ENCODE peak calls at places on chromosomes 12 and 14, in eight cellular contexts. B is stomach, M is K562, I is SK-N-SH, H is HepG2, S is sigmoid colon, T is esophagus muscularis mucosa, A is H1. R is an unnamed sample.

GRCh38 chr14:60723218-60724079 is 702 bp downstream of the SIX4 start:
- DNase-seq in H (no peak), T (no peak), I (peak; percentile 72), B (peak; percentile 54), S (peak; percentile 70), M (peak; percentile 14), A (no peak), R (peak; percentile 21)

GRCh38 chr12:10722905-10723866 is at the start of gene YBX3:
- DNase-seq in A (no peak), B (peak; percentile 87), M (peak; percentile 43), H (peak; percentile 69), I (peak; percentile 14), T (peak; percentile 97), S (peak; percentile 95), R (peak; percentile 88)

GRCh38 chr14:97107070-97107469 is 309.9 kb downstream of the VRK1 start:
- DNase-seq in H (no peak), S (no peak), M (no peak), I (no peak), T (no peak), B (no peak), A (no peak), R (no peak)

GRCh38 chr12:6772331-6772695 is at the start of gene LAG3:
- DNase-seq in T (no peak), I (no peak), H (no peak), M (peak; percentile 13), A (no peak), S (no peak), B (no peak), R (peak; percentile 38)

GRCh38 chr12:105292705-105293104 is 37.8 kb upstream of the C12orf75 start:
- DNase-seq in S (no peak), T (peak; percentile 3), M (no peak), H (no peak), I (no peak), A (no peak), B (no peak), R (no peak)

GRCh38 chr14:33567736-33568124 is 383.1 kb downstream of the EGLN3 start:
- DNase-seq in H (no peak), T (no peak), S (no peak), M (no peak), A (no peak), I (no peak), B (no peak), R (no peak)

GRCh38 chr14:92670967-92671366 is 77.5 kb downstream of the LGMN start:
- DNase-seq in A (no peak), H (no peak), T (no peak), B (no peak), M (no peak), I (no peak), S (no peak), R (no peak)

GRCh38 chr14:95066427-95066986 is 90.8 kb downstream of the DICER1 start:
- DNase-seq in A (no peak), B (peak; percentile 1), I (no peak), H (no peak), S (peak; percentile 4), M (no peak), T (no peak), R (no peak)

GRCh38 chr12:94056419-94057158 is 91.8 kb upstream of the PLXNC1 start:
- DNase-seq in T (no peak), M (no peak), H (no peak), A (no peak), S (no peak), B (no peak), I (no peak), R (no peak)

GRCh38 chr14:49114161-49114893 is 471.9 kb downstream of the RPS29 start:
- DNase-seq in A (no peak), H (no peak), T (no peak), S (no peak), M (no peak), B (no peak), I (no peak), R (no peak)

GRCh38 chr14:103141117-103141796 is 18.0 kb downstream of the TNFAIP2 start:
- DNase-seq in I (peak; percentile 63), A (peak; percentile 65), H (peak; percentile 54), B (peak; percentile 71), S (no peak), T (no peak), M (peak; percentile 69), R (peak; percentile 63)

GRCh38 chr14:33668066-33668465 is 282.8 kb downstream of the EGLN3 start:
- DNase-seq in B (no peak), H (no peak), M (no peak), A (no peak), T (no peak), S (no peak), I (no peak), R (no peak)

GRCh38 chr12:100481021-100481420 is 7.4 kb downstream of the NR1H4 start:
- DNase-seq in I (no peak), B (no peak), M (no peak), S (no peak), H (no peak), A (no peak), T (no peak), R (no peak)

GRCh38 chr12:116045158-116045557 is 232.3 kb downstream of the MED13L start:
- DNase-seq in A (no peak), T (no peak), I (no peak), S (no peak), H (no peak), B (no peak), M (no peak), R (no peak)

GRCh38 chr12:11862794-11863193 is 207.9 kb upstream of the BCL2L14 start:
- DNase-seq in I (no peak), T (no peak), H (no peak), B (no peak), S (no peak), A (no peak), M (no peak), R (no peak)

GRCh38 chr14:30569216-30569902 is 10.4 kb downstream of the G2E3 start:
- DNase-seq in B (no peak), M (no peak), A (no peak), S (no peak), I (no peak), H (peak; percentile 60), T (no peak), R (no peak)

GRCh38 chr14:104580961-104581360 is 1.4 kb downstream of the C14orf180 start:
- DNase-seq in S (peak; percentile 72), I (peak; percentile 83), A (no peak), T (no peak), H (no peak), B (peak; percentile 94), M (no peak), R (peak; percentile 56)

GRCh38 chr12:49794021-49794420 is 34.2 kb downstream of the NCKAP5L start:
- DNase-seq in I (no peak), M (peak; percentile 7), S (peak; percentile 39), T (no peak), B (no peak), A (no peak), H (no peak), R (no peak)
- TF ChIP-seq POLR2AphosphoS5 in I (no peak), M (no peak), S (no peak), T (no peak), B (no peak), A (no peak), H (no peak), R (no peak)

GRCh38 chr14:72731252-72732020 is 162.5 kb downstream of the DPF3 start:
- DNase-seq in I (no peak), S (no peak), T (no peak), M (no peak), H (no peak), A (no peak), B (no peak), R (no peak)
- TF ChIP-seq EP300 in I (no peak), S (no peak), T (no peak), M (no peak), H (no peak), A (no peak), B (no peak), R (no peak)

GRCh38 chr14:68345738-68346137 is 447.1 kb downstream of the ZFP36L1 start:
- DNase-seq in S (no peak), T (no peak), A (no peak), I (no peak), B (no peak), H (no peak), M (no peak), R (no peak)

GRCh38 chr14:68355415-68355814 is 437.5 kb downstream of the ZFP36L1 start:
- DNase-seq in B (no peak), S (no peak), T (no peak), M (no peak), A (no peak), H (no peak), I (no peak), R (no peak)

GRCh38 chr14:68346540-68347232 is 446.2 kb downstream of the ZFP36L1 start:
- DNase-seq in A (no peak), S (no peak), T (no peak), I (no peak), M (no peak), B (no peak), H (no peak), R (no peak)

DNA sequence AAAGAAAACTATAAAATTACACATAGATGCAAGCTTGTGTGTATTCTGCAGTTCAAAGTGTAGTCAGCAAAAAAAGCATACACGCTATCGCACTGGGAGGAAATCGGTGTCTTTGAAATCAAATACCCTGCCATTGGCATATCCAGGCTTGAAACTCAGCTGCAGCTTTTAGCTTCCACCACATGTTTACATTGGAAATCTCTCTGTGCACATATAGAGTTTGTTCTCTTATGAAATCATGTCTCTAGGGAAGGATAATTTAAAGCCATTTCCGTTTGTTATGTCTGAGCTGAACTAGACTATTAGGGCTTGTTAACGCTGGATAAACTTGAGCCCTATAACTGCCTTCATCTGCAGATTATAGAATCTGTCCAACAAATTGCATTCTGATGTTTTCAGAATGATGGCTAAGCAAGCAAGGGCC is 443.0 kb downstream of the ZFP36L1 start:
- DNase-seq in B (peak; percentile 39), I (no peak), M (no peak), S (no peak), A (no peak), H (peak; percentile 98), T (no peak), R (no peak)
- TF ChIP-seq POLR2AphosphoS5 in B (peak; percentile 76), I (no peak), M (no peak), S (no peak), A (no peak), H (no peak), T (no peak), R (no peak)

GRCh38 chr12:113174461-113175384 is 10.6 kb downstream of the DDX54 start:
- DNase-seq in A (no peak), H (peak; percentile 33), T (no peak), B (peak; percentile 79), S (no peak), M (peak; percentile 73), I (peak; percentile 91), R (peak; percentile 78)
- TF ChIP-seq EP300 in A (no peak), H (no peak), T (no peak), B (no peak), S (no peak), M (no peak), I (no peak), R (no peak)